ENCODE peak calls at places on chromosome 9, in five cellular contexts. One of them, this sample, is unnamed.

GRCh38 chr9:130500340-130500771 is 55.6 kb downstream of the ASS1 start:
- DNase-seq in fibroblast of pulmonary artery: no peak
- DNase-seq in HCEC 1CT: no peak
- DNase-seq in foreskin fibroblast: no peak
- DNase-seq in WTC11: no peak
- DNase-seq in this sample: no peak

GRCh38 chr9:121359358-121360294 is 10.4 kb downstream of the STOM start:
- DNase-seq in fibroblast of pulmonary artery: peak
- DNase-seq in HCEC 1CT: peak
- DNase-seq in foreskin fibroblast: no peak
- DNase-seq in WTC11: no peak
- DNase-seq in this sample: peak

GRCh38 chr9:98430535-98430934 is 175.1 kb upstream of the TBC1D2 start:
- DNase-seq in WTC11: no peak
- DNase-seq in fibroblast of pulmonary artery: peak
- DNase-seq in HCEC 1CT: peak
- DNase-seq in foreskin fibroblast: no peak
- DNase-seq in this sample: no peak

GRCh38 chr9:87255437-87256155 is 242.1 kb upstream of the DAPK1 start:
- DNase-seq in WTC11: no peak
- DNase-seq in HCEC 1CT: no peak
- DNase-seq in fibroblast of pulmonary artery: peak
- DNase-seq in foreskin fibroblast: no peak
- DNase-seq in this sample: no peak

GRCh38 chr9:86644315-86645034 is 290.3 kb upstream of the TUT7 start:
- DNase-seq in WTC11: no peak
- DNase-seq in fibroblast of pulmonary artery: no peak
- DNase-seq in HCEC 1CT: no peak
- DNase-seq in foreskin fibroblast: no peak
- DNase-seq in this sample: no peak

GRCh38 chr9:125190371-125190801 is 783 bp upstream of the PPP6C start:
- DNase-seq in WTC11: no peak
- DNase-seq in foreskin fibroblast: no peak
- DNase-seq in HCEC 1CT: no peak
- DNase-seq in fibroblast of pulmonary artery: peak
- DNase-seq in this sample: peak

GRCh38 chr9:35385042-35385441 is 104.9 kb upstream of the RUSC2 start:
- DNase-seq in foreskin fibroblast: peak
- DNase-seq in WTC11: no peak
- DNase-seq in fibroblast of pulmonary artery: peak
- DNase-seq in HCEC 1CT: peak
- DNase-seq in this sample: peak

GRCh38 chr9:108213516-108213915 is 642.3 kb downstream of the ACTL7B start:
- DNase-seq in foreskin fibroblast: no peak
- DNase-seq in fibroblast of pulmonary artery: no peak
- DNase-seq in WTC11: no peak
- DNase-seq in HCEC 1CT: no peak
- DNase-seq in this sample: no peak

GRCh38 chr9:85202596-85202995 is 533.1 kb downstream of the NTRK2 start:
- DNase-seq in WTC11: no peak
- DNase-seq in fibroblast of pulmonary artery: peak
- DNase-seq in HCEC 1CT: no peak
- DNase-seq in foreskin fibroblast: no peak
- DNase-seq in this sample: no peak

GRCh38 chr9:91776409-91777365 is 173.3 kb downstream of the ROR2 start:
- DNase-seq in HCEC 1CT: peak
- DNase-seq in fibroblast of pulmonary artery: peak
- DNase-seq in WTC11: no peak
- DNase-seq in foreskin fibroblast: peak
- DNase-seq in this sample: no peak

GRCh38 chr9:135474915-135475314 is 4.7 kb upstream of the PPP1R26 start:
- DNase-seq in foreskin fibroblast: peak
- DNase-seq in HCEC 1CT: no peak
- DNase-seq in fibroblast of pulmonary artery: peak
- DNase-seq in WTC11: peak
- DNase-seq in this sample: peak

GRCh38 chr9:93301911-93302525 is 118.1 kb downstream of the WNK2 start:
- DNase-seq in foreskin fibroblast: no peak
- DNase-seq in fibroblast of pulmonary artery: no peak
- DNase-seq in WTC11: peak
- DNase-seq in HCEC 1CT: no peak
- DNase-seq in this sample: no peak

GRCh38 chr9:106878943-106879916 is 16.3 kb downstream of the ZNF462 start:
- DNase-seq in HCEC 1CT: peak
- DNase-seq in fibroblast of pulmonary artery: peak
- DNase-seq in foreskin fibroblast: peak
- DNase-seq in WTC11: no peak
- DNase-seq in this sample: peak

GRCh38 chr9:11319477-11320060 is 706.8 kb upstream of the PTPRD start:
- DNase-seq in HCEC 1CT: no peak
- DNase-seq in fibroblast of pulmonary artery: peak
- DNase-seq in WTC11: peak
- DNase-seq in foreskin fibroblast: no peak
- DNase-seq in this sample: no peak

GRCh38 chr9:22216730-22217160 is 207.6 kb upstream of the CDKN2B start:
- DNase-seq in fibroblast of pulmonary artery: peak
- DNase-seq in foreskin fibroblast: peak
- DNase-seq in WTC11: no peak
- DNase-seq in HCEC 1CT: peak
- DNase-seq in this sample: no peak

GRCh38 chr9:87766697-87767096 is 40.8 kb downstream of the CTSL start:
- DNase-seq in HCEC 1CT: no peak
- DNase-seq in fibroblast of pulmonary artery: no peak
- DNase-seq in WTC11: no peak
- DNase-seq in foreskin fibroblast: no peak
- DNase-seq in this sample: no peak

GRCh38 chr9:129218918-129219317 is 40.9 kb upstream of the IER5L start:
- DNase-seq in fibroblast of pulmonary artery: no peak
- DNase-seq in HCEC 1CT: no peak
- DNase-seq in WTC11: no peak
- DNase-seq in foreskin fibroblast: no peak
- DNase-seq in this sample: no peak

GRCh38 chr9:113463418-113464285 is at the start of gene RGS3:
- DNase-seq in HCEC 1CT: no peak
- DNase-seq in WTC11: peak
- DNase-seq in foreskin fibroblast: no peak
- DNase-seq in fibroblast of pulmonary artery: no peak
- DNase-seq in this sample: peak

GRCh38 chr9:127131871-127132270 is 9.4 kb upstream of the ANGPTL2 start:
- DNase-seq in foreskin fibroblast: peak
- DNase-seq in HCEC 1CT: peak
- DNase-seq in WTC11: no peak
- DNase-seq in fibroblast of pulmonary artery: peak
- DNase-seq in this sample: no peak

GRCh38 chr9:137447722-137448568 is 6.8 kb upstream of the ENTPD8 start:
- DNase-seq in HCEC 1CT: no peak
- DNase-seq in foreskin fibroblast: no peak
- DNase-seq in fibroblast of pulmonary artery: no peak
- DNase-seq in WTC11: no peak
- DNase-seq in this sample: no peak

GRCh38 chr9:98551511-98552286 is 157.0 kb downstream of the GABBR2 start:
- DNase-seq in fibroblast of pulmonary artery: peak
- DNase-seq in foreskin fibroblast: peak
- DNase-seq in HCEC 1CT: peak
- DNase-seq in WTC11: no peak
- DNase-seq in this sample: no peak

GRCh38 chr9:135884328-135885035 is 22.9 kb downstream of the CAMSAP1 start:
- DNase-seq in foreskin fibroblast: no peak
- DNase-seq in fibroblast of pulmonary artery: peak
- DNase-seq in WTC11: no peak
- DNase-seq in HCEC 1CT: peak
- DNase-seq in this sample: no peak

GRCh38 chr9:38112010-38112409 is 43.0 kb upstream of the SHB start:
- DNase-seq in WTC11: no peak
- DNase-seq in fibroblast of pulmonary artery: no peak
- DNase-seq in foreskin fibroblast: no peak
- DNase-seq in HCEC 1CT: no peak
- DNase-seq in this sample: no peak

GRCh38 chr9:4293293-4293931 is 6.5 kb downstream of the GLIS3 start:
- DNase-seq in foreskin fibroblast: peak
- DNase-seq in HCEC 1CT: peak
- DNase-seq in WTC11: no peak
- DNase-seq in fibroblast of pulmonary artery: peak
- DNase-seq in this sample: peak

GRCh38 chr9:115649991-115650472 is 503.6 kb upstream of the PAPPA start:
- DNase-seq in WTC11: no peak
- DNase-seq in fibroblast of pulmonary artery: peak
- DNase-seq in HCEC 1CT: peak
- DNase-seq in foreskin fibroblast: peak
- DNase-seq in this sample: no peak

GRCh38 chr9:128787583-128788156 is 617 bp downstream of the TBC1D13 start:
- DNase-seq in WTC11: no peak
- DNase-seq in foreskin fibroblast: peak
- DNase-seq in HCEC 1CT: no peak
- DNase-seq in fibroblast of pulmonary artery: peak
- DNase-seq in this sample: peak

GRCh38 chr9:134169724-134170401 is 5.5 kb upstream of the RNU6ATAC start:
- DNase-seq in WTC11: no peak
- DNase-seq in fibroblast of pulmonary artery: no peak
- DNase-seq in HCEC 1CT: no peak
- DNase-seq in foreskin fibroblast: no peak
- DNase-seq in this sample: no peak

GRCh38 chr9:99030082-99030481 is 74.8 kb upstream of the TGFBR1 start:
- DNase-seq in HCEC 1CT: peak
- DNase-seq in foreskin fibroblast: peak
- DNase-seq in fibroblast of pulmonary artery: peak
- DNase-seq in WTC11: no peak
- DNase-seq in this sample: no peak

GRCh38 chr9:131590449-131590848 is 45.1 kb downstream of the PRRT1B start:
- DNase-seq in WTC11: no peak
- DNase-seq in fibroblast of pulmonary artery: no peak
- DNase-seq in foreskin fibroblast: no peak
- DNase-seq in HCEC 1CT: no peak
- DNase-seq in this sample: no peak

GRCh38 chr9:80699551-80699998 is 989.8 kb downstream of the TLE1 start:
- DNase-seq in HCEC 1CT: peak
- DNase-seq in foreskin fibroblast: peak
- DNase-seq in WTC11: no peak
- DNase-seq in fibroblast of pulmonary artery: peak
- DNase-seq in this sample: no peak

GRCh38 chr9:108078823-108079222 is 589.3 kb upstream of the KLF4 start:
- DNase-seq in HCEC 1CT: no peak
- DNase-seq in fibroblast of pulmonary artery: no peak
- DNase-seq in foreskin fibroblast: no peak
- DNase-seq in WTC11: no peak
- DNase-seq in this sample: no peak

GRCh38 chr9:131621551-131622321 is 76.4 kb downstream of the PRRT1B start:
- DNase-seq in WTC11: no peak
- DNase-seq in foreskin fibroblast: no peak
- DNase-seq in HCEC 1CT: no peak
- DNase-seq in fibroblast of pulmonary artery: no peak
- DNase-seq in this sample: no peak